ENCODE peak calls at places on chromosomes 2 and 18, in four cellular contexts. One of them, this sample, is unnamed.

GRCh38 chr2:197946562-197946961 is 142.2 kb downstream of the PLCL1 start:
- DNase-seq in A549: no peak
- DNase-seq in WTC11: no peak
- DNase-seq in K562: no peak
- DNase-seq in this sample: no peak

GRCh38 chr2:30404354-30405265 is 42.4 kb upstream of the LCLAT1 start:
- DNase-seq in A549: no peak
- DNase-seq in WTC11: no peak
- DNase-seq in K562: no peak
- DNase-seq in this sample: no peak

GRCh38 chr2:146246017-146246733 is 1598.7 kb upstream of the ACVR2A start:
- DNase-seq in A549: no peak
- DNase-seq in WTC11: no peak
- DNase-seq in K562: no peak
- DNase-seq in this sample: no peak

GRCh38 chr18:47180765-47181164 is 4.6 kb upstream of the IER3IP1 start:
- DNase-seq in A549: no peak
- DNase-seq in WTC11: no peak
- DNase-seq in K562: no peak
- DNase-seq in this sample: no peak

GRCh38 chr2:31965094-31965493 is 45.7 kb downstream of the MEMO1 start:
- DNase-seq in A549: no peak
- DNase-seq in WTC11: no peak
- DNase-seq in K562: no peak
- DNase-seq in this sample: no peak

GRCh38 chr18:23317975-23318675 is 135.0 kb upstream of the RIOK3 start:
- DNase-seq in A549: no peak
- DNase-seq in WTC11: no peak
- DNase-seq in K562: no peak
- DNase-seq in this sample: no peak

GRCh38 chr18:21359746-21360145 is 117.7 kb downstream of the GREB1L start:
- DNase-seq in A549: no peak
- DNase-seq in WTC11: no peak
- DNase-seq in K562: no peak
- DNase-seq in this sample: no peak

GRCh38 chr18:31657823-31658669 is 26.3 kb downstream of the B4GALT6 start:
- DNase-seq in A549: no peak
- DNase-seq in WTC11: no peak
- DNase-seq in K562: no peak
- DNase-seq in this sample: no peak

GRCh38 chr2:15554525-15555218 is 6.5 kb downstream of the NBAS start:
- DNase-seq in A549: no peak
- DNase-seq in WTC11: no peak
- DNase-seq in K562: no peak
- DNase-seq in this sample: no peak

GRCh38 chr18:41767960-41768359 is 187.1 kb upstream of the PIK3C3 start:
- DNase-seq in A549: no peak
- DNase-seq in WTC11: peak
- DNase-seq in K562: no peak
- DNase-seq in this sample: no peak

GRCh38 chr18:24878289-24878688 is 417.9 kb downstream of the HRH4 start:
- DNase-seq in A549: no peak
- DNase-seq in WTC11: no peak
- DNase-seq in K562: no peak
- DNase-seq in this sample: peak

GRCh38 chr2:50538137-50538536 is 493.8 kb downstream of the NRXN1 start:
- DNase-seq in A549: no peak
- DNase-seq in WTC11: no peak
- DNase-seq in K562: no peak
- DNase-seq in this sample: no peak

GRCh38 chr2:187008111-187008510 is 159.1 kb upstream of the ZSWIM2 start:
- DNase-seq in A549: no peak
- DNase-seq in WTC11: no peak
- DNase-seq in K562: no peak
- DNase-seq in this sample: no peak

GRCh38 chr2:188291617-188292445 is at the start of gene GULP1:
- DNase-seq in A549: peak
- DNase-seq in WTC11: peak
- DNase-seq in K562: peak
- DNase-seq in this sample: peak

GRCh38 chr2:191927991-191928390 is 81.1 kb upstream of the CAVIN2 start:
- DNase-seq in A549: no peak
- DNase-seq in WTC11: no peak
- DNase-seq in K562: no peak
- DNase-seq in this sample: no peak

GRCh38 chr2:148130571-148130970 is 109.7 kb downstream of the MBD5 start:
- DNase-seq in A549: peak
- DNase-seq in WTC11: no peak
- DNase-seq in K562: no peak
- DNase-seq in this sample: peak

GRCh38 chr2:60539177-60539576 is 14.3 kb downstream of the BCL11A start:
- DNase-seq in A549: no peak
- DNase-seq in WTC11: no peak
- DNase-seq in K562: no peak
- DNase-seq in this sample: no peak

GRCh38 chr18:59659486-59660187 is 37.6 kb downstream of the CCBE1 start:
- DNase-seq in A549: no peak
- DNase-seq in WTC11: no peak
- DNase-seq in K562: no peak
- DNase-seq in this sample: no peak

GRCh38 chr18:60984496-60984895 is 348.7 kb upstream of the CDH20 start:
- DNase-seq in A549: no peak
- DNase-seq in WTC11: no peak
- DNase-seq in K562: no peak
- DNase-seq in this sample: no peak

GRCh38 chr2:20384949-20385348 is 34.3 kb upstream of the PUM2 start:
- DNase-seq in A549: no peak
- DNase-seq in WTC11: no peak
- DNase-seq in K562: no peak
- DNase-seq in this sample: no peak

GRCh38 chr2:219269362-219270054 is 9.7 kb upstream of the DNAJB2 start:
- DNase-seq in A549: no peak
- DNase-seq in WTC11: no peak
- DNase-seq in K562: no peak
- DNase-seq in this sample: peak

GRCh38 chr18:58249677-58250076 is 205.7 kb downstream of the NEDD4L start:
- DNase-seq in A549: no peak
- DNase-seq in WTC11: no peak
- DNase-seq in K562: no peak
- DNase-seq in this sample: no peak

GRCh38 chr18:50986360-50987087 is 18.7 kb downstream of the ELAC1 start:
- DNase-seq in A549: no peak
- DNase-seq in WTC11: no peak
- DNase-seq in K562: no peak
- DNase-seq in this sample: no peak

GRCh38 chr2:235607541-235608199 is 113.8 kb downstream of the AGAP1 start:
- DNase-seq in A549: no peak
- DNase-seq in WTC11: no peak
- DNase-seq in K562: no peak
- DNase-seq in this sample: no peak

GRCh38 chr18:58493516-58494253 is 135.2 kb downstream of the ALPK2 start:
- DNase-seq in A549: peak
- DNase-seq in WTC11: peak
- DNase-seq in K562: peak
- DNase-seq in this sample: peak

GRCh38 chr18:48034651-48035555 is 104.4 kb upstream of the SMAD2 start:
- DNase-seq in A549: no peak
- DNase-seq in WTC11: no peak
- DNase-seq in K562: no peak
- DNase-seq in this sample: no peak

GRCh38 chr2:206084870-206085741 is 868 bp downstream of the INO80D start:
- DNase-seq in A549: no peak
- DNase-seq in WTC11: peak
- DNase-seq in K562: peak
- DNase-seq in this sample: no peak

GRCh38 chr18:23618862-23619387 is 32.6 kb upstream of the NPC1 start:
- DNase-seq in A549: no peak
- DNase-seq in WTC11: peak
- DNase-seq in K562: no peak
- DNase-seq in this sample: peak

GRCh38 chr2:71792926-71793761 is 339.8 kb downstream of the DYSF start:
- DNase-seq in A549: no peak
- DNase-seq in WTC11: no peak
- DNase-seq in K562: no peak
- DNase-seq in this sample: peak

GRCh38 chr2:212939777-212940531 is 211.5 kb downstream of the IKZF2 start:
- DNase-seq in A549: no peak
- DNase-seq in WTC11: peak
- DNase-seq in K562: no peak
- DNase-seq in this sample: peak

GRCh38 chr2:232889876-232890401 is 19.9 kb downstream of the SNORC start:
- DNase-seq in A549: no peak
- DNase-seq in WTC11: no peak
- DNase-seq in K562: no peak
- DNase-seq in this sample: no peak

DNA sequence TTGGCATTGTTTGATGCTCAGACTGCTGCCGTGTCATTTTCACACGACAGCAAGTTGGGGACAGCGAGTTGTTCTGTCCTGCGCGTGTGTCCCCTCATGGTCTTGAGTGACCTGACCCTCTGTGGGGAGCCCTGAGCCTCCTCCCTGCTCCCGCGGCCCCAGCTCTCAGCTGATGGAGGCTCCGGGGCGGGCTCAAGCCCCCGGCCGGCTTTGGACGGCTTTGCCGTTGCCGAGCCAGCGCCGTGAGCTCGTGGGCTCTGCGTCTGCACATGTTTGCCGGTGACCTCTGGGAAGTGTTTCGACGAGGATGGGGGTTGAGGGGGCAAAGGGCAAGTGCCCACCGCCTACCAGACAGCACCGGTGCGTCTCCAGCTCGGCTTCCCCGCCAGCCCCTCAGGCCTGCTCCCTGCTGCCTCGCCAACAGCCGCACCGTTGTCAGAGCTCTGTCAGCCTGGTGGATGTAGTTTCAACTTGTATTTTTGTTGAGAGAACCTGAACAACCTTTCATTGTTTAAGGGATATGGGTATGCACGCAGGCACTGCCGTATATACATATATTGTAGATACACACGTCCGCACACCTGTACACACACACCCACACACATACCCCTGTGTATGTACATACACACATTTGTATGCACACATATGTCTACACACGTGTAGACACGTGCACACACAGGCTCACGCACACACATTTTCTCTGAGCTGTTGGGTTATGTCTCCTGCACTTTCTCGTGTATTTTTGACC is 13.7 kb downstream of the PDCD1 start:
- DNase-seq in A549: no peak
- DNase-seq in WTC11: no peak
- DNase-seq in K562: no peak
- DNase-seq in this sample: no peak
- TF ChIP-seq NR3C1 in A549: no peak
- TF ChIP-seq NR3C1 in WTC11: no peak
- TF ChIP-seq NR3C1 in K562: no peak
- TF ChIP-seq NR3C1 in this sample: no peak

DNA sequence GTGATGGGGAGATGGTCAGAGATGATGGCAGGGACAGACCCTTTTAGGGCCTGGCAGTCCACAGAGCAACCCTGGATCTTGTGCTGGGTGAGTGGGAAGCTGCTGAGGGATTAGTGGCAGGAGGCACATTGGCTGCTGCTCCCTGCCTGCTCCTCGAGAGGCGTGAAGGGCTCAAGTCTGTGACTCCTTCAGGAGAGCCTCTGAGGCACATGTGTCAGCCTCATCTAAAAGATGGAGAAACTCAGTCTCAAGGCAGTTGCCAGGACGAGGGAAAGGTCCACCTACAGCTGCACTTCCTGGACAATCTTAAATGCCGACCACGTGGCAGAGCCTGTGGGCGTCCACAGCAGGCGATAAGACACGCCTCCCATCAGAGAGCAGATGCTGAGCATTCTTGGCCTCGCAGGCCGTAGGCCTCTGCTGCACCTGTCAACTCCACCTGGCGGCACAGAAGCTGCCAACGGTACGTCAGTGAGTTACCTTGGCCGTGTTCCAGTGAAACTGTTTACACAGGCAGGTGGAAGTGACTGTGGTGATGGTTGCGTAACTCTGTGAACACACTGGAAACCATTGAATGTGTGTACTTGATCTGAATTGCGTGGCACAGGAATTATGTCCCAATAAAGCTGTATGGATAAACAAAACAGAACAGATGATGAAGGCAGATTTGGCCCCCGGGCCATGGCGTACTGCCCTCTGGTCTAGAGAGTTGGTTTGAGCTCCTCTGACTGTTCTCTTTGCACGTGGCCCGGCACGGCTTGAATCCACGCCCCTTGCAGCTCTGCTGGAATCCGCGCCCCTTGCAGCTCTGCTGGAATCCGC is 114.4 kb downstream of the RNF144A start:
- DNase-seq in A549: no peak
- DNase-seq in WTC11: no peak
- DNase-seq in K562: no peak
- DNase-seq in this sample: peak
- TF ChIP-seq NR3C1 in A549: no peak
- TF ChIP-seq NR3C1 in WTC11: no peak
- TF ChIP-seq NR3C1 in K562: no peak
- TF ChIP-seq NR3C1 in this sample: no peak

GRCh38 chr2:5841126-5841525 is 148.9 kb downstream of the SOX11 start:
- DNase-seq in A549: no peak
- DNase-seq in WTC11: no peak
- DNase-seq in K562: no peak
- DNase-seq in this sample: no peak

GRCh38 chr2:5849596-5849995 is 157.4 kb downstream of the SOX11 start:
- DNase-seq in A549: no peak
- DNase-seq in WTC11: no peak
- DNase-seq in K562: no peak
- DNase-seq in this sample: no peak

GRCh38 chr2:5842326-5842725 is 150.1 kb downstream of the SOX11 start:
- DNase-seq in A549: no peak
- DNase-seq in WTC11: no peak
- DNase-seq in K562: no peak
- DNase-seq in this sample: no peak

GRCh38 chr2:5845798-5846197 is 153.6 kb downstream of the SOX11 start:
- DNase-seq in A549: no peak
- DNase-seq in WTC11: no peak
- DNase-seq in K562: no peak
- DNase-seq in this sample: no peak

DNA sequence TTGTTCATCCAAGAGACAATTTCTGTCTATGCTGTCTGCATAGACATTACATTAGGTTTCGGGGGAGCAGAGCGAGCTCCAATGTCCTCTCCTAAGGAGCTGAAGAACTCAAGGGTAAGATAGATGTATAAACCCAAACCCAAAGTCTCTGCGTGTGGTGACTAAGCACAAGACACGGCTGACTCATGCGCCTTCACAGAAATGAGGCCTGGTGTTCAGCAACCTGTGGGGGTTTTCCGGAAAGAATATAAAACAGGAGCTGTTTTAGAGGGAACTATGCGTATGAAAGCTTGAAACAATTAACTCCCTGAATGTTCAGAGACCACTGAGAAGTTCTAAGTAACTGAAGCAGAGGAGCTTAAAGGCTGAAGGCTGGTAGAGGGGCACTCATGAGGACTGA is 154.7 kb downstream of the SOX11 start:
- DNase-seq in A549: no peak
- DNase-seq in WTC11: no peak
- DNase-seq in K562: no peak
- DNase-seq in this sample: no peak
- TF ChIP-seq NR3C1 in A549: no peak
- TF ChIP-seq NR3C1 in WTC11: no peak
- TF ChIP-seq NR3C1 in K562: no peak
- TF ChIP-seq NR3C1 in this sample: no peak

GRCh38 chr2:34419856-34420255 is 820.8 kb upstream of the FAM98A start:
- DNase-seq in A549: no peak
- DNase-seq in WTC11: no peak
- DNase-seq in K562: no peak
- DNase-seq in this sample: no peak

GRCh38 chr2:34423301-34423700 is 824.2 kb upstream of the FAM98A start:
- DNase-seq in A549: no peak
- DNase-seq in WTC11: no peak
- DNase-seq in K562: no peak
- DNase-seq in this sample: no peak
- TF ChIP-seq NR3C1 in A549: no peak
- TF ChIP-seq NR3C1 in WTC11: no peak
- TF ChIP-seq NR3C1 in K562: no peak
- TF ChIP-seq NR3C1 in this sample: no peak

This sample was measured in HepG2.